ENCODE peak calls at places on chromosomes 11 and 22, in seven cellular contexts. I is breast epithelium, C is esophagus squamous epithelium, O is right lobe of liver, S is body of pancreas, W is GM12891, U is A549. N is an unnamed sample.

GRCh38 chr11:93213622-93214021 is 15.8 kb upstream of the SLC36A4 start:
- DNase-seq in W (no peak), C (no peak), I (no peak), O (no peak), S (no peak), U (no peak), N (no peak)

GRCh38 chr11:83663446-83663845 is 377.3 kb upstream of the CCDC90B start:
- DNase-seq in O (no peak), S (no peak), W (no peak), I (no peak), U (no peak), C (no peak), N (no peak)

GRCh38 chr11:131491503-131491902 is 121.1 kb downstream of the NTM start:
- DNase-seq in C (no peak), I (no peak), U (no peak), W (no peak), S (no peak), O (no peak), N (no peak)

GRCh38 chr11:85922367-85922766 is 67.2 kb downstream of the CCDC83 start:
- DNase-seq in S (no peak), U (no peak), I (no peak), W (no peak), O (no peak), C (no peak), N (no peak)

GRCh38 chr22:29917052-29917902 is 34.3 kb downstream of the MTMR3 start:
- DNase-seq in U (no peak), O (peak), C (no peak), I (no peak), W (no peak), S (peak), N (no peak)

GRCh38 chr22:33983558-33983957 is 63.3 kb upstream of the LARGE1 start:
- DNase-seq in U (no peak), O (no peak), W (no peak), C (no peak), I (no peak), S (no peak), N (no peak)

GRCh38 chr11:31254411-31254810 is 115.1 kb downstream of the DCDC1 start:
- DNase-seq in S (no peak), U (no peak), W (no peak), O (no peak), C (no peak), I (no peak), N (no peak)

GRCh38 chr11:68932933-68933577 is 29.4 kb downstream of the IGHMBP2 start:
- DNase-seq in U (no peak), O (no peak), S (no peak), C (no peak), I (no peak), W (no peak), N (no peak)

GRCh38 chr11:96388891-96389603 is 665 bp downstream of the CCDC82 start:
- DNase-seq in C (no peak), I (no peak), U (peak), O (no peak), S (no peak), W (no peak), N (peak)

GRCh38 chr11:15327786-15328231 is 213.1 kb downstream of the INSC start:
- DNase-seq in S (peak), W (peak), O (peak), U (peak), C (no peak), I (peak), N (no peak)

GRCh38 chr11:81673001-81673400 is 1060.7 kb downstream of the FAM181B start:
- DNase-seq in U (no peak), I (no peak), O (no peak), C (no peak), W (no peak), S (no peak), N (no peak)

GRCh38 chr11:45146072-45147016 is at the start of gene PRDM11:
- DNase-seq in C (no peak), I (peak), O (no peak), W (peak), S (peak), U (peak), N (peak)

GRCh38 chr11:45148276-45148675 is 1.8 kb downstream of the PRDM11 start:
- DNase-seq in W (no peak), S (no peak), O (no peak), U (no peak), I (peak), C (no peak), N (no peak)

GRCh38 chr11:45147871-45148270 is 1.4 kb downstream of the PRDM11 start:
- DNase-seq in S (no peak), W (no peak), C (no peak), I (peak), O (no peak), U (no peak), N (no peak)

GRCh38 chr11:45145421-45146071 is 893 bp upstream of the PRDM11 start:
- DNase-seq in O (peak), I (no peak), S (peak), C (no peak), U (no peak), W (no peak), N (no peak)

GRCh38 chr11:45147017-45147728 is 734 bp downstream of the PRDM11 start:
- DNase-seq in O (peak), I (peak), S (peak), C (peak), W (peak), U (peak), N (peak)
- TF ChIP-seq POLR2A in O (peak), I (no peak), S (peak), C (peak), W (no peak), U (peak), N (peak)

DNA sequence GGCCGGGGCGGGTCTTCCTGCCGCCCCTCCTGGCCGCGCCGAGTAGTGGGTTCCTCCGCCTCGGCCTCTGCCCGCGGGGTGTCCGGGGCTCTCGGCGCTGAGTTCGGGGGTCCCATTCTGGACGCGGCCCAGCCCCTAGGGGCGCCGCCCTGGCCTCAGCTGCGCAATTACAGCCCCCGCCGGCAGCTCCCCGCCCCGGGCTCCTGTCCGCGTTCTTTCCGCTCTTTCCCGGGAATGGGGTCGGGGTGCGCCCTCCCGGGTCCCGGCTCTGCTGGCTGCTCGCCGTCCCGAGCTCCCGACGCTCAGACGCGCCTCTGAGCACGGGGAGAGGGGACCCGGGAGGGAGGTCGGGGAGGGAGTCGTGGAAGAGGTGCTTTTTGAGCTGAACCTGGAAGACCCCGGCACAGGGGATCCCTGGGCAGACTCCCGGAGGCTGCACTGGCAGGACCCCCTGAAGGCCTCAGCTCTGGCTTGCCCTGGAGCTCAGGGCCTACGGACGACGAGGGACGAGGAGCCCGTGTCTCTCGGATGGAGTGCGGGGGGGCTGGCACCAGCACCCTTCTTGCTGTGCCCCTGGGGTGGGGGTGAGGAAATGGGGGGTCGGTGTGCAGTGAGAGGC is 543 bp downstream of the TSPAN4 start:
- DNase-seq in O (no peak), U (no peak), S (no peak), W (no peak), C (no peak), I (no peak), N (no peak)
- TF ChIP-seq POLR2A in O (no peak), U (no peak), S (no peak), W (no peak), C (no peak), I (no peak), N (no peak)

DNA sequence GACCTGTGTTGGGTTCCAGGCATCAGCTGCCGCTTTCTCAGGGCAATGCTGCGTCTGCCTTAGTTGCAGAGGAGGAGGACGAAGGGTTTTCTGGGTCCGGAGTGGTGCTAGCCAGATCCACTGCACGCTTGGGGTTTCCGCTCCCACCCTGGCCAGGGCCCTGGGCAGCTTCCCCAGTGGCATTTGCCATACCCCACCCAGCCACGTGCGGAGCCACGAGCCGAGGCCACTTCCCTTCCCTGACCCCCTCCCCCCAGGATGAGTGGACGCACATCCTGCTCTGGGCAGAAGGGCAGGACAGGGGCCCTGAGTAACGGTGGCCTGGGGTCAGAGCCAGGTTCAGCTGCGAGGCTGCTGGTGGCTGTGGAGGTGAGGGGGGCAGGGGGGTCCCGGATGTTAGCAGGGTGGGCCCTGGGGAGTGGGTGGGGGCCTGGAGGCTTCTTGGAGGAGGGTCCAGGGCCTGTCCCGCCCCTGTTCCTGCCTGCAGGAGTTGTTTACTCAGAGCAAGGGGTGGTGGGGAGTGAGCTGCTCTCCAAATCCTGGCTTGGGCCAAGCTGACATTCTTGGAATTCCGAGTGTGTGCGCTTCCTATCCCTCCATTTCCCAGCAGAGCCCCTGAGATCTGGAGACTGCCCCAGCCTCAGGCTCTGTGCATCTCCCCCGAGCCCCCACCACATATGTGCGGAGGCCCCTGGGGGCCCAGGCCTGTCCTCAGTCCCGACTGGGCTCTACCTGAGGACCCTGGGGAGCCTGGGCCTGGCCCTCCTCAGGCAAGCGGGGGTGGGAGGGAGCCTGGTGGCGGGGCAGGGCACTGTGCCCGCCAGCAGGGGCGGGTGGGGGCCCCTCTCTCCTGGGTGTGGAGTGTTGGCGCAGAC is 1.4 kb downstream of the TSPAN4 start:
- DNase-seq in C (no peak), U (peak), S (peak), W (no peak), O (peak), I (peak), N (peak)
- TF ChIP-seq POLR2A in C (peak), U (peak), S (peak), W (no peak), O (peak), I (no peak), N (peak)

GRCh38 chr11:65503606-65503922 is 4.7 kb downstream of the MALAT1 start:
- DNase-seq in U (no peak), O (no peak), C (no peak), S (no peak), I (no peak), W (no peak), N (no peak)
- TF ChIP-seq POLR2A in U (no peak), O (peak), C (no peak), S (peak), I (no peak), W (no peak), N (no peak)

DNA sequence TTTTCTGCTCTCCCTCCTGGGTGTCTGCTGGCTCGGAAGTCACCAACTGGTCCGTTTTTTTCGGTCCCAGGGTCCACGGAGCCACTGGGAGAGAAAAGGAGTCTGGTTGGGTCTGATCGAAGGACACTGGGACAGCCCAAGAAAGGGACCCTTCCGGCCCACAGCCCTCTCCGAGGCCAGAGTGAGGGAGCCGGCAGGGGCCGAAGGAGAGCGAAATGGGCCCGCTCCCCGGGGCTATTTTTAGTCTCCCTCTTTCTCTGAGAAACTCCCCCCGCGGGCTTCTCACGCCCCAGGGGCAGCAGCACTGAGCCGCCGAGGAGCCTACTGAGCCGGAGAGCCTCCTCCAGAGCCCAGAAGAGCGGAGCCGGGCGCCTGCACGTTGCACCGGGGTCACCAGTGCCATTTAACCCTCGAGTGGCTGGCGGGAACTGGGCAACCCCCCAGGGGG is 1.9 kb downstream of the ESAM start:
- DNase-seq in S (no peak), O (no peak), W (peak), I (no peak), C (no peak), U (no peak), N (no peak)
- TF ChIP-seq POLR2A in S (no peak), O (no peak), W (peak), I (no peak), C (no peak), U (no peak), N (no peak)

GRCh38 chr22:41380993-41381328 is 781 bp upstream of the TEF start:
- DNase-seq in O (no peak), S (peak), C (no peak), I (no peak), U (peak), W (no peak), N (peak)
- TF ChIP-seq POLR2A in O (peak), S (peak), C (peak), I (peak), U (no peak), W (no peak), N (no peak)

DNA sequence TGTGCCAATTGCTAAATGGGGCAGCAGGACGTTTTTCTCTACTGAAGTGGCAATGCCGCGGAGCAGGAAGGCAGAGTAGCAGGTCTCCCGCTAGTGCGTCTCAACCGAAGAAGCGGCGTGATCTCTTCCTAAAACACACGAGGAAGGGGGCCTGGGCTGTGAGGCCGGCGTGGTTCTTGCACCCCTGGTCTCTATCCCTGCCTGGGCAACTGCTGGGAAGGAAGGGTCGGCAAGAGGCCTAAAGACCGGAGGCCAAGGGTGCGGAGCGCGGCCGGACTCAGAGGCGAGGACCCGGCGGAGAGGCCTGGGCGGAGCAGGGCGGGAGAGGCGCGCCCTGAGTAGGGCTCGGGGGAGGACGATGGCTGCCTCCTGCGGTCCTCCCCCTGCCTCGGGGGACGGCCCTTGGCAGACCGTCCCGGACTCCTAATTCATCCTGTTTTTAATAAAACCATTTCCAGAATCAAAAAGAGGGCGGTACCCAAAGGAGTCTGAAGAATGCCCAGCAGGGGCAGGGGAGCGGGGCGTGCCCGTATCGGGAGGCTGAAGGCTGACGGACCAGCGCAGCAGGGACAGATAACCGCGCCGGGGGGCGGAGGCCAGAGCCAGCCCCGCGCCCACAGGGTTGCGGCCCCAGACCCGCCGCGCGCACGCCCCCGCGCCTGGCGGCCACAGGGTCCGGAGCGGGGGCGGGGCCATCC is 559 bp upstream of the APLP2 start:
- DNase-seq in I (peak), W (no peak), U (peak), O (peak), S (peak), C (no peak), N (peak)
- TF ChIP-seq POLR2A in I (no peak), W (no peak), U (no peak), O (peak), S (peak), C (peak), N (peak)

GRCh38 chr22:36160499-36160942 is at the start of gene APOL3:
- DNase-seq in S (peak), U (no peak), C (no peak), O (peak), I (no peak), W (no peak), N (peak)
- TF ChIP-seq POLR2A in S (peak), U (no peak), C (peak), O (peak), I (peak), W (peak), N (no peak)

GRCh38 chr11:128508785-128509518 is 78.4 kb downstream of the ETS1 start:
- DNase-seq in W (no peak), C (no peak), I (no peak), O (no peak), U (no peak), S (no peak), N (no peak)
- TF ChIP-seq POLR2A in W (no peak), C (no peak), I (no peak), O (no peak), U (no peak), S (no peak), N (no peak)